ENCODE peak calls at places on chromosomes 5 and 9, in eight cellular contexts. P, S, K, G, L, Z, X and V are unnamed samples.

GRCh38 chr5:20570486-20570885 is 582.5 kb upstream of the CDH18 start:
- DNase-seq in P (no peak), S (no peak), K (peak), G (no peak), L (no peak), Z (no peak), X (no peak), V (no peak)

GRCh38 chr5:62778327-62779009 is 199.8 kb downstream of the LRRC70 start:
- DNase-seq in P (no peak), S (no peak), K (no peak), G (no peak), L (no peak), Z (no peak), X (no peak), V (no peak)

GRCh38 chr5:12019306-12019705 is 115.1 kb upstream of the CTNND2 start:
- DNase-seq in P (no peak), S (no peak), K (no peak), G (no peak), L (no peak), Z (no peak), X (no peak), V (no peak)

GRCh38 chr5:6398570-6399230 is 20.4 kb upstream of the MED10 start:
- DNase-seq in P (no peak), S (no peak), K (no peak), G (no peak), L (no peak), Z (no peak), X (no peak), V (no peak)

GRCh38 chr9:5549671-5550650 is 39.6 kb downstream of the PDCD1LG2 start:
- DNase-seq in P (peak), S (peak), K (peak), G (peak), L (no peak), Z (no peak), X (peak), V (no peak)

GRCh38 chr5:115857621-115858349 is 16.1 kb downstream of the AP3S1 start:
- DNase-seq in P (peak), S (peak), K (peak), G (peak), L (no peak), Z (no peak), X (peak), V (no peak)

GRCh38 chr5:172245046-172245445 is 38.5 kb downstream of the UBTD2 start:
- DNase-seq in P (no peak), S (no peak), K (peak), G (no peak), L (no peak), Z (no peak), X (no peak), V (no peak)

GRCh38 chr5:1005904-1006655 is 2.5 kb upstream of the NKD2 start:
- DNase-seq in P (no peak), S (no peak), K (no peak), G (no peak), L (no peak), Z (peak), X (no peak), V (peak)

GRCh38 chr5:10680876-10681481 is 80.1 kb downstream of the DAP start:
- DNase-seq in P (no peak), S (no peak), K (no peak), G (no peak), L (no peak), Z (no peak), X (no peak), V (no peak)

GRCh38 chr9:27529316-27530278 is at the start of gene MOB3B:
- DNase-seq in P (peak), S (peak), K (peak), G (peak), L (peak), Z (peak), X (no peak), V (peak)

GRCh38 chr9:95511952-95512750 is 4.6 kb downstream of the PTCH1 start:
- DNase-seq in P (peak), S (peak), K (peak), G (no peak), L (no peak), Z (no peak), X (no peak), V (peak)

GRCh38 chr9:93020785-93021670 is 37.5 kb upstream of the SUSD3 start:
- DNase-seq in P (peak), S (no peak), K (peak), G (no peak), L (no peak), Z (no peak), X (no peak), V (no peak)

GRCh38 chr9:123419091-123419490 is 63.1 kb downstream of the CRB2 start:
- DNase-seq in P (no peak), S (no peak), K (no peak), G (no peak), L (no peak), Z (no peak), X (no peak), V (no peak)

GRCh38 chr5:178383919-178384814 is 151.6 kb upstream of the PHYKPL start:
- DNase-seq in P (no peak), S (no peak), K (no peak), G (no peak), L (no peak), Z (no peak), X (no peak), V (no peak)

GRCh38 chr5:36457511-36458260 is 148.7 kb upstream of the SLC1A3 start:
- DNase-seq in P (peak), S (peak), K (no peak), G (peak), L (no peak), Z (no peak), X (peak), V (no peak)

GRCh38 chr5:116374434-116374852 is 200.2 kb downstream of the SEMA6A start:
- DNase-seq in P (peak), S (no peak), K (no peak), G (no peak), L (no peak), Z (no peak), X (no peak), V (no peak)

GRCh38 chr5:945691-946541 is 53.2 kb downstream of the TRIP13 start:
- DNase-seq in P (no peak), S (no peak), K (peak), G (no peak), L (no peak), Z (no peak), X (no peak), V (no peak)

GRCh38 chr9:105716146-105716545 is 21.8 kb downstream of the TMEM38B start:
- DNase-seq in P (no peak), S (no peak), K (no peak), G (no peak), L (no peak), Z (no peak), X (no peak), V (no peak)

GRCh38 chr5:109654455-109654854 is 35.3 kb upstream of the MAN2A1 start:
- DNase-seq in P (peak), S (peak), K (no peak), G (no peak), L (peak), Z (no peak), X (no peak), V (no peak)

GRCh38 chr5:117201016-117201415 is 626.4 kb upstream of the SEMA6A start:
- DNase-seq in P (no peak), S (no peak), K (no peak), G (no peak), L (no peak), Z (peak), X (no peak), V (no peak)

GRCh38 chr5:168282120-168282519 is 9.3 kb upstream of the WWC1 start:
- DNase-seq in P (peak), S (peak), K (peak), G (no peak), L (no peak), Z (no peak), X (no peak), V (no peak)

GRCh38 chr5:893711-894110 is 1.0 kb downstream of the TRIP13 start:
- DNase-seq in P (no peak), S (no peak), K (peak), G (no peak), L (no peak), Z (no peak), X (no peak), V (no peak)

GRCh38 chr5:171898879-171899278 is 107.6 kb downstream of the FBXW11 start:
- DNase-seq in P (no peak), S (no peak), K (no peak), G (no peak), L (no peak), Z (no peak), X (no peak), V (no peak)

GRCh38 chr5:93422652-93423332 is 158.2 kb downstream of the NR2F1-AS1 start:
- DNase-seq in P (no peak), S (no peak), K (peak), G (no peak), L (no peak), Z (no peak), X (no peak), V (no peak)

GRCh38 chr9:112665347-112665746 is 52.6 kb downstream of the INIP start:
- DNase-seq in P (no peak), S (peak), K (peak), G (peak), L (no peak), Z (no peak), X (no peak), V (no peak)

GRCh38 chr9:109846781-109847180 is 66.8 kb downstream of the PALM2AKAP2 start:
- DNase-seq in P (no peak), S (no peak), K (no peak), G (no peak), L (no peak), Z (no peak), X (no peak), V (no peak)

GRCh38 chr9:134648701-134649525 is 7.3 kb downstream of the COL5A1 start:
- DNase-seq in P (peak), S (peak), K (no peak), G (peak), L (peak), Z (no peak), X (no peak), V (no peak)

GRCh38 chr9:23822331-23823169 is 3.5 kb downstream of the ELAVL2 start:
- DNase-seq in P (no peak), S (no peak), K (peak), G (no peak), L (no peak), Z (no peak), X (no peak), V (no peak)